ENCODE peak calls at places on chromosomes 3 and 15, in five cellular contexts. P is HepG2, H is H1, T is K562, J is GM12878. M is an unnamed sample.

GRCh38 chr15:42734076-42734672 is 2.8 kb downstream of the CDAN1 start:
- DNase-seq in P (no peak), H (no peak), T (no peak), J (no peak), M (no peak)

GRCh38 chr3:45110185-45110833 is 35.9 kb downstream of the CDCP1 start:
- DNase-seq in P (peak), H (no peak), T (no peak), J (no peak), M (no peak)

GRCh38 chr3:194871864-194872668 is 186.4 kb downstream of the FAM43A start:
- DNase-seq in P (no peak), H (no peak), T (no peak), J (no peak), M (peak)

GRCh38 chr15:47570044-47570443 is 147.3 kb upstream of the SEMA6D start:
- DNase-seq in P (no peak), H (no peak), T (no peak), J (no peak), M (no peak)

GRCh38 chr15:96325579-96326331 is 4.7 kb upstream of the NR2F2 start:
- DNase-seq in P (no peak), H (no peak), T (no peak), J (no peak), M (no peak)

GRCh38 chr3:107412376-107412775 is 35.1 kb downstream of the CCDC54 start:
- DNase-seq in P (no peak), H (no peak), T (no peak), J (no peak), M (no peak)

GRCh38 chr3:195240171-195240701 is 30.7 kb downstream of the XXYLT1 start:
- DNase-seq in P (peak), H (no peak), T (no peak), J (no peak), M (no peak)

GRCh38 chr3:182435860-182436259 is 357.4 kb upstream of the ATP11B start:
- DNase-seq in P (no peak), H (no peak), T (no peak), J (no peak), M (no peak)

GRCh38 chr3:49351521-49352011 is 6.6 kb downstream of the GPX1 start:
- DNase-seq in P (no peak), H (no peak), T (no peak), J (no peak), M (no peak)
- H3K27ac ChIP-seq in P (peak), H (no peak), T (peak), J (peak), M (no peak)

GRCh38 chr15:58732620-58733363 is 16.7 kb downstream of the ADAM10 start:
- DNase-seq in P (no peak), H (no peak), T (no peak), J (no peak), M (no peak)
- TF ChIP-seq SRF in P (no peak), H (no peak), T (no peak), J (no peak), M (no peak)

GRCh38 chr3:123833398-123833785 is 50.7 kb downstream of the MYLK start:
- DNase-seq in P (no peak), H (no peak), T (no peak), J (no peak), M (no peak)
- TF ChIP-seq SP1 in P (no peak), H (no peak), T (no peak), J (no peak), M (no peak)

GRCh38 chr3:126365351-126366274 is 8.4 kb upstream of the KLF15 start:
- DNase-seq in P (no peak), H (no peak), T (no peak), J (no peak), M (no peak)
- H3K27ac ChIP-seq in P (no peak), H (no peak), T (no peak), J (no peak), M (no peak)

DNA sequence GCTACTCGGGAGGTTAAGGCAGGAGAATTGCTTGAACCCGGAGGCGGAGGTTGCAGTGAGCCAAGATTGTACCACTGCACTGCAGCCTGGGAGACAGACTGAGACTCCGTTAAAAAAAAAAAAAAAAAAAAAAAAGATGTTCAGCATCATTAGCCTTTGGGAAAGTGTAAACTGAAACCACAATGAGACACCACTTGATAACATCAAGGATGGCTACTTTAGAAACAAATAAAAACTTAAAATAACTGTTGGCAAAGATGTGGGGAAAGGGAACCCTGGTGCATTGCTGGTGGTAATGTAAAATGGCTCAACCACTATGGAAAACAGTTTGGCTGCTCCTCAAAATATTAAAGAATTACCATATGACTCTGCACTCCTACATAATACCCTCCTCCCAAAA is 1.9 kb downstream of the LEO1 start:
- DNase-seq in P (no peak), H (no peak), T (no peak), J (no peak), M (no peak)
- TF ChIP-seq SRF in P (no peak), H (no peak), T (no peak), J (no peak), M (no peak)

GRCh38 chr3:50380375-50381085 is 21.2 kb upstream of the TMEM115 start:
- DNase-seq in P (no peak), H (no peak), T (no peak), J (no peak), M (no peak)

GRCh38 chr3:50378757-50379156 is 19.4 kb upstream of the TMEM115 start:
- DNase-seq in P (no peak), H (no peak), T (no peak), J (no peak), M (no peak)

GRCh38 chr3:50382271-50382670 is 22.9 kb upstream of the TMEM115 start:
- DNase-seq in P (no peak), H (no peak), T (no peak), J (no peak), M (no peak)

GRCh38 chr3:50383750-50384149 is 24.4 kb upstream of the TMEM115 start:
- DNase-seq in P (no peak), H (no peak), T (no peak), J (no peak), M (no peak)

DNA sequence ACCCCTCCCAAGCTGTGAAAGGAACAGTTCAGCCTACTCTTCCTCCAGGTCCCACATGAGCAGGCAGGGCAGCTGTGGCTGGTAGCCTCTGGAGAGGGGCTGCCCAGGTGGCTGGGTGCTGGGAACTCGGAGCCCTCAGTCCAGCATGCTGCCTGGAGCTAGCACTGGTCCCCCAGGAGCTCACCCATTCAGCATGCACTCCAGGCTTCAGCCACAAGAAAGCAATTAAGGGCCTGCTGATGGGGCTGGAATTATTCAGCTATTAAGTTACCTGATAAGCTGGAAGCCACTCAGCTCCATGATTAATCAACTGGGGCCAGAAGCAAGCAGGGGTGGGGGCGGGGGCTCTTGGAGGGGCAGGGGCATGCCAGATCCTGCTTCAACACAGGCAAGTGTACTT is 22.0 kb upstream of the TMEM115 start:
- DNase-seq in P (no peak), H (no peak), T (no peak), J (no peak), M (no peak)
- TF ChIP-seq SP1 in P (no peak), H (no peak), T (no peak), J (no peak), M (no peak)

DNA sequence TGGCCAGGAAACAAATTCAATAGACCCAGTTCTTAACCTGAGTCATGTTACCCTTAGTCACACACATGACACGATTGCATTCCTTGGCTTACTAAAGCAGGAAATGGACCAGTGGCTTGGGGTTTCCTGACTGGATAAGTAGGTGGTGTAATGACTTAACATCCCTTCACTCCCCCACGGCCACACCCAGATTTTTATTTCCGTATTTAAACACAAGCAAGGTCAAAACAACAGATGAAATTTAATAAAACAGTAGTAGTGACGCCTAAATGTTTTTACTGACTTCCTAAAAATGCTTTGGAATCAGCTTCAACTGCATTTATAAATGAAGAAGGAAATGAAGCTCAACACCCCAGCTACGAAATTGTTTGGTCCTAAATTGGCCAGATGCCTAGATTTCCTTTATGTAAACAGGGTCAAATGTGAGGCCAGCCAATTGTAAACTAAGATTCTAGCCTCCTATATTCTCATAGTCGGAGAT is 324.3 kb downstream of the CHST2 start:
- DNase-seq in P (no peak), H (no peak), T (peak), J (no peak), M (peak)
- H3K27ac ChIP-seq in P (no peak), H (no peak), T (peak), J (no peak), M (no peak)

DNA sequence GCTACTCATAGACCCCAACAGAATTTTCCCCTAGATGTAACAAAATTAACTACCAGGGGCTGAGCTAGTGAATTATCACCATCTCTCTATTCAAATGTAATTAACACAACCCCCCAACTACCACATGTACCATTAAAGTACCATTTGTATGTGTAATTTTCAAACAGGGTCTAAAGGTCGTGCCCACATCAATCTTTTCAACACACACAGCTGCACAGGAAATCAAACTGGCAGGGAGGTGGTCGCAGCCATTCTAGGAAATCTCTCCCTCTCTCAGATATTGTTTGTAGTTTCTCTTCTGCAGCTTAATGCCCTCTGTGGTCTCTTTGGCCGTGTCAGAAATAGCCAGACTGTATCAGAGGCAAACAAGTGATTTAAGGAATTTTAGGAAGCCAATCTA is 322.8 kb downstream of the RORA start:
- DNase-seq in P (no peak), H (no peak), T (no peak), J (no peak), M (no peak)
- TF ChIP-seq SRF in P (no peak), H (no peak), T (no peak), J (no peak), M (no peak)

GRCh38 chr3:126418661-126419131 is 24.0 kb downstream of the CFAP100 start:
- DNase-seq in P (no peak), H (no peak), T (no peak), J (no peak), M (no peak)
- TF ChIP-seq SP1 in P (no peak), H (no peak), T (no peak), J (no peak), M (no peak)

M was measured in HCT116.